ENCODE peak calls at places on chromosomes 11 and 22, in six cellular contexts. One of them, this sample, is unnamed.

GRCh38 chr11:61495801-61496601 is 12.5 kb upstream of the LRRC10B start:
- DNase-seq in lower lobe of right lung: no peak
- DNase-seq in fibroblast of the conjunctiva: no peak
- DNase-seq in B cell: no peak
- DNase-seq in activated CD8-positive, alpha-beta memory T cell treated with anti-CD3 and anti-CD28 coated beads, Interleukin-2, amount 50 U/mL, for 48 hours: no peak
- DNase-seq in type B pancreatic cell: no peak
- DNase-seq in this sample: no peak

GRCh38 chr22:40363059-40363458 is 7.3 kb upstream of the SGSM3 start:
- DNase-seq in lower lobe of right lung: no peak
- DNase-seq in fibroblast of the conjunctiva: no peak
- DNase-seq in B cell: no peak
- DNase-seq in activated CD8-positive, alpha-beta memory T cell treated with anti-CD3 and anti-CD28 coated beads, Interleukin-2, amount 50 U/mL, for 48 hours: no peak
- DNase-seq in type B pancreatic cell: no peak
- DNase-seq in this sample: no peak

GRCh38 chr11:96254087-96254486 is 88.9 kb downstream of the MAML2 start:
- DNase-seq in lower lobe of right lung: no peak
- DNase-seq in fibroblast of the conjunctiva: no peak
- DNase-seq in B cell: no peak
- DNase-seq in activated CD8-positive, alpha-beta memory T cell treated with anti-CD3 and anti-CD28 coated beads, Interleukin-2, amount 50 U/mL, for 48 hours: no peak
- DNase-seq in type B pancreatic cell: no peak
- DNase-seq in this sample: no peak

GRCh38 chr11:1473786-1474185 is 12.8 kb downstream of the MOB2 start:
- DNase-seq in lower lobe of right lung: peak; percentile 20
- DNase-seq in fibroblast of the conjunctiva: no peak
- DNase-seq in B cell: no peak
- DNase-seq in activated CD8-positive, alpha-beta memory T cell treated with anti-CD3 and anti-CD28 coated beads, Interleukin-2, amount 50 U/mL, for 48 hours: no peak
- DNase-seq in type B pancreatic cell: no peak
- DNase-seq in this sample: no peak

GRCh38 chr11:35766651-35767050 is 104.1 kb downstream of the TRIM44 start:
- DNase-seq in lower lobe of right lung: no peak
- DNase-seq in fibroblast of the conjunctiva: no peak
- DNase-seq in B cell: no peak
- DNase-seq in activated CD8-positive, alpha-beta memory T cell treated with anti-CD3 and anti-CD28 coated beads, Interleukin-2, amount 50 U/mL, for 48 hours: no peak
- DNase-seq in type B pancreatic cell: no peak
- DNase-seq in this sample: no peak

GRCh38 chr22:42431401-42432019 is 693 bp downstream of the NFAM1 start:
- DNase-seq in lower lobe of right lung: no peak
- DNase-seq in fibroblast of the conjunctiva: no peak
- DNase-seq in B cell: no peak
- DNase-seq in activated CD8-positive, alpha-beta memory T cell treated with anti-CD3 and anti-CD28 coated beads, Interleukin-2, amount 50 U/mL, for 48 hours: no peak
- DNase-seq in type B pancreatic cell: no peak
- DNase-seq in this sample: peak; percentile 40

GRCh38 chr11:832529-833113 is at the start of gene CD151:
- DNase-seq in lower lobe of right lung: no peak
- DNase-seq in fibroblast of the conjunctiva: no peak
- DNase-seq in B cell: peak; percentile 82
- DNase-seq in activated CD8-positive, alpha-beta memory T cell treated with anti-CD3 and anti-CD28 coated beads, Interleukin-2, amount 50 U/mL, for 48 hours: peak; percentile 79
- DNase-seq in type B pancreatic cell: no peak
- DNase-seq in this sample: no peak

GRCh38 chr22:37739000-37739399 is 42.2 kb downstream of the TRIOBP start:
- DNase-seq in lower lobe of right lung: peak; percentile 65
- DNase-seq in fibroblast of the conjunctiva: peak; percentile 63
- DNase-seq in B cell: no peak
- DNase-seq in activated CD8-positive, alpha-beta memory T cell treated with anti-CD3 and anti-CD28 coated beads, Interleukin-2, amount 50 U/mL, for 48 hours: no peak
- DNase-seq in type B pancreatic cell: no peak
- DNase-seq in this sample: no peak

GRCh38 chr11:6474806-6475500 is 1.2 kb upstream of the TRIM3 start:
- DNase-seq in lower lobe of right lung: no peak
- DNase-seq in fibroblast of the conjunctiva: no peak
- DNase-seq in B cell: no peak
- DNase-seq in activated CD8-positive, alpha-beta memory T cell treated with anti-CD3 and anti-CD28 coated beads, Interleukin-2, amount 50 U/mL, for 48 hours: no peak
- DNase-seq in type B pancreatic cell: no peak
- DNase-seq in this sample: no peak

GRCh38 chr11:48116843-48117242 is 99.8 kb upstream of the OR4B1 start:
- DNase-seq in lower lobe of right lung: no peak
- DNase-seq in fibroblast of the conjunctiva: no peak
- DNase-seq in B cell: peak; percentile 33
- DNase-seq in activated CD8-positive, alpha-beta memory T cell treated with anti-CD3 and anti-CD28 coated beads, Interleukin-2, amount 50 U/mL, for 48 hours: no peak
- DNase-seq in type B pancreatic cell: no peak
- DNase-seq in this sample: no peak

GRCh38 chr11:57544566-57544965 is 7.2 kb downstream of the SMTNL1 start:
- DNase-seq in lower lobe of right lung: no peak
- DNase-seq in fibroblast of the conjunctiva: no peak
- DNase-seq in B cell: no peak
- DNase-seq in activated CD8-positive, alpha-beta memory T cell treated with anti-CD3 and anti-CD28 coated beads, Interleukin-2, amount 50 U/mL, for 48 hours: no peak
- DNase-seq in type B pancreatic cell: no peak
- DNase-seq in this sample: no peak

GRCh38 chr11:65419773-65420481 is 2.7 kb upstream of the NEAT1 start:
- DNase-seq in lower lobe of right lung: peak; percentile 95
- DNase-seq in fibroblast of the conjunctiva: peak; percentile 94
- DNase-seq in B cell: peak; percentile 37
- DNase-seq in activated CD8-positive, alpha-beta memory T cell treated with anti-CD3 and anti-CD28 coated beads, Interleukin-2, amount 50 U/mL, for 48 hours: peak; percentile 83
- DNase-seq in type B pancreatic cell: no peak
- DNase-seq in this sample: peak; percentile 68

GRCh38 chr11:47980093-47980906 is at the start of gene PTPRJ:
- DNase-seq in lower lobe of right lung: peak; percentile 76
- DNase-seq in fibroblast of the conjunctiva: no peak
- DNase-seq in B cell: peak; percentile 76
- DNase-seq in activated CD8-positive, alpha-beta memory T cell treated with anti-CD3 and anti-CD28 coated beads, Interleukin-2, amount 50 U/mL, for 48 hours: peak; percentile 78
- DNase-seq in type B pancreatic cell: peak; percentile 72
- DNase-seq in this sample: no peak

GRCh38 chr11:26297179-26297970 is 34.6 kb upstream of the ANO3 start:
- DNase-seq in lower lobe of right lung: no peak
- DNase-seq in fibroblast of the conjunctiva: peak; percentile 85
- DNase-seq in B cell: peak; percentile 13
- DNase-seq in activated CD8-positive, alpha-beta memory T cell treated with anti-CD3 and anti-CD28 coated beads, Interleukin-2, amount 50 U/mL, for 48 hours: no peak
- DNase-seq in type B pancreatic cell: no peak
- DNase-seq in this sample: no peak

GRCh38 chr22:21042978-21043855 is 2.5 kb upstream of the LRRC74B start:
- DNase-seq in lower lobe of right lung: peak; percentile 25
- DNase-seq in fibroblast of the conjunctiva: no peak
- DNase-seq in B cell: no peak
- DNase-seq in activated CD8-positive, alpha-beta memory T cell treated with anti-CD3 and anti-CD28 coated beads, Interleukin-2, amount 50 U/mL, for 48 hours: no peak
- DNase-seq in type B pancreatic cell: no peak
- DNase-seq in this sample: no peak

GRCh38 chr11:77384584-77384983 is 83.1 kb upstream of the GDPD4 start:
- DNase-seq in lower lobe of right lung: no peak
- DNase-seq in fibroblast of the conjunctiva: no peak
- DNase-seq in B cell: no peak
- DNase-seq in activated CD8-positive, alpha-beta memory T cell treated with anti-CD3 and anti-CD28 coated beads, Interleukin-2, amount 50 U/mL, for 48 hours: no peak
- DNase-seq in type B pancreatic cell: no peak
- DNase-seq in this sample: no peak